ENCODE peak calls at places on chromosome X, in six cellular contexts. W is epithelial cell of esophagus, X is lower leg skin, C is neural crest cell, Z is GM20000, E is fibroblast of pulmonary artery. H is an unnamed sample.

GRCh38 chrX:123993326-123993725 is 31.8 kb downstream of the STAG2 start:
- DNase-seq in W (peak), X (no peak), C (no peak), Z (no peak), E (peak), H (peak)

GRCh38 chrX:15143050-15143824 is 126.6 kb downstream of the ASB9 start:
- DNase-seq in W (peak), X (no peak), C (peak), Z (peak), E (peak), H (peak)

GRCh38 chrX:51893931-51894696 is 691 bp downstream of the MAGED1 start:
- DNase-seq in W (no peak), X (no peak), C (peak), Z (no peak), E (peak), H (peak)

GRCh38 chrX:154378059-154378798 is 866 bp upstream of the EMD start:
- DNase-seq in W (peak), X (peak), C (no peak), Z (peak), E (peak), H (no peak)

GRCh38 chrX:397575-397974 is 10.9 kb upstream of the PPP2R3B start:
- DNase-seq in W (no peak), X (no peak), C (peak), Z (no peak), E (peak), H (peak)

GRCh38 chrX:150270622-150271021 is 92.5 kb upstream of the MAMLD1 start:
- DNase-seq in W (no peak), X (peak), C (no peak), Z (no peak), E (no peak), H (no peak)

GRCh38 chrX:49177873-49178480 is 6.3 kb downstream of the PLP2 start:
- DNase-seq in W (no peak), X (no peak), C (no peak), Z (no peak), E (no peak), H (no peak)

GRCh38 chrX:1392376-1393130 is 640 bp upstream of the SLC25A6 start:
- DNase-seq in W (peak), X (peak), C (peak), Z (peak), E (peak), H (peak)

GRCh38 chrX:30308263-30309138 is 689 bp downstream of the NR0B1 start:
- DNase-seq in W (peak), X (no peak), C (peak), Z (peak), E (peak), H (peak)

GRCh38 chrX:7077910-7078245 is 69.6 kb upstream of the STS start:
- DNase-seq in W (no peak), X (no peak), C (no peak), Z (no peak), E (no peak), H (no peak)

GRCh38 chrX:119482041-119482440 is 13.8 kb downstream of the SLC25A5 start:
- DNase-seq in W (no peak), X (peak), C (no peak), Z (no peak), E (no peak), H (no peak)

GRCh38 chrX:28108186-28108945 is 127.1 kb upstream of the DCAF8L1 start:
- DNase-seq in W (no peak), X (no peak), C (no peak), Z (no peak), E (no peak), H (no peak)

GRCh38 chrX:39900788-39901170 is 197.0 kb downstream of the BCOR start:
- DNase-seq in W (no peak), X (no peak), C (no peak), Z (no peak), E (no peak), H (peak)

GRCh38 chrX:107467271-107467670 is 17.8 kb downstream of the FRMPD3 start:
- DNase-seq in W (no peak), X (peak), C (no peak), Z (no peak), E (no peak), H (no peak)

GRCh38 chrX:115989686-115990085 is 180.9 kb upstream of the AGTR2 start:
- DNase-seq in W (no peak), X (no peak), C (no peak), Z (no peak), E (no peak), H (no peak)

GRCh38 chrX:115988825-115989224 is 181.7 kb upstream of the AGTR2 start:
- DNase-seq in W (no peak), X (no peak), C (no peak), Z (no peak), E (no peak), H (peak)
- TF ChIP-seq CTCF in W (no peak), X (no peak), C (peak), Z (no peak), E (no peak), H (peak)

GRCh38 chrX:19972984-19973383 is 17.9 kb downstream of the BCLAF3 start:
- DNase-seq in W (no peak), X (no peak), C (no peak), Z (no peak), E (no peak), H (no peak)
- TF ChIP-seq CTCF in W (no peak), X (no peak), C (no peak), Z (no peak), E (no peak), H (no peak)

GRCh38 chrX:21958187-21958586 is 17.7 kb downstream of the SMS start:
- DNase-seq in W (no peak), X (no peak), C (no peak), Z (no peak), E (no peak), H (no peak)

GRCh38 chrX:21956783-21957182 is 16.3 kb downstream of the SMS start:
- DNase-seq in W (no peak), X (no peak), C (no peak), Z (no peak), E (no peak), H (no peak)

GRCh38 chrX:21958888-21959287 is 18.4 kb downstream of the SMS start:
- DNase-seq in W (no peak), X (no peak), C (no peak), Z (no peak), E (peak), H (no peak)

GRCh38 chrX:21952624-21953023 is 12.1 kb downstream of the SMS start:
- DNase-seq in W (no peak), X (no peak), C (no peak), Z (no peak), E (no peak), H (no peak)

DNA sequence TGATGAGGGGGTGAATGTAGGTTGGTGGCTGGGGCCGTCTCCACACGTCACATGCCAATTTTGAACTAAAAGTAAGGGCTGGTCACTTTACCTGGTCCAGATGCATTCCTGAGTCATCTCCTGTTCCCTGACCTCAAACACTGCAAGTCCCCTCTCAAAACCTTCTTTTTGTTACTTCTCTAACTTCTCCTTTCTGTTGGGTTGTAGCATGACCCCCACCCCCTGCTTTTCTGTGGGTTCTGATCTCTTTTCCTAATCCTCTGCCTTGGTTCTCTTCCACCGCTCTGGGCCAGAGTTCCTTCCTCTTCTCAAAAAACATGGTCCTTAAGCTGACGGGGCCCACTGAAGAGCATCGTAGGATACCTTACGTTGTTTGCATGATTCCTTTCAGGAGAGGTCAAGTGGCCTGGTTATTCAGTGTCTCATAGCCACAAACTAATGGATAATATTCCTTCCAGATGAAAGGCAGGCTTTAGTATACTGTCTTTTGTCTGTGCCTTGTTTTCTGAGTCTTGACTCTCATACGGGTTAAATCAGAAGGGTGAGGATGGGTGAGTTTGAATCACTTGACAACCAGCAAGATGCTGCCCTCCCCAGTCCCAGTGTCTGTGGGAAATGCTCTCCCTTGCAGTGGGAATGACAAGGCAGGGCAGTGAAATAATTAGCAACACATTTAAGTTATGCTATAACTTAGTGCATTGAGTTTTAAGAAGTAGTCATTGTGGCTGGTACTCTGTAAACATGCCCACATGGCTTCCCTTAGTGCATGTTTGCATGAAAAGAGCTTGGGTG is 15.1 kb downstream of the SMS start:
- DNase-seq in W (no peak), X (no peak), C (no peak), Z (no peak), E (no peak), H (no peak)
- TF ChIP-seq CTCF in W (no peak), X (no peak), C (no peak), Z (no peak), E (no peak), H (no peak)

GRCh38 chrX:17374619-17375360 is at the start of gene NHS:
- DNase-seq in W (peak), X (peak), C (peak), Z (no peak), E (peak), H (peak)
- TF ChIP-seq CTCF in W (peak), X (no peak), C (peak), Z (no peak), E (peak), H (peak)

GRCh38 chrX:47313056-47313455 is 57.3 kb upstream of the ZNF157 start:
- DNase-seq in W (no peak), X (no peak), C (no peak), Z (no peak), E (no peak), H (no peak)

GRCh38 chrX:47316276-47317025 is 53.9 kb upstream of the ZNF157 start:
- DNase-seq in W (no peak), X (no peak), C (peak), Z (no peak), E (peak), H (peak)

DNA sequence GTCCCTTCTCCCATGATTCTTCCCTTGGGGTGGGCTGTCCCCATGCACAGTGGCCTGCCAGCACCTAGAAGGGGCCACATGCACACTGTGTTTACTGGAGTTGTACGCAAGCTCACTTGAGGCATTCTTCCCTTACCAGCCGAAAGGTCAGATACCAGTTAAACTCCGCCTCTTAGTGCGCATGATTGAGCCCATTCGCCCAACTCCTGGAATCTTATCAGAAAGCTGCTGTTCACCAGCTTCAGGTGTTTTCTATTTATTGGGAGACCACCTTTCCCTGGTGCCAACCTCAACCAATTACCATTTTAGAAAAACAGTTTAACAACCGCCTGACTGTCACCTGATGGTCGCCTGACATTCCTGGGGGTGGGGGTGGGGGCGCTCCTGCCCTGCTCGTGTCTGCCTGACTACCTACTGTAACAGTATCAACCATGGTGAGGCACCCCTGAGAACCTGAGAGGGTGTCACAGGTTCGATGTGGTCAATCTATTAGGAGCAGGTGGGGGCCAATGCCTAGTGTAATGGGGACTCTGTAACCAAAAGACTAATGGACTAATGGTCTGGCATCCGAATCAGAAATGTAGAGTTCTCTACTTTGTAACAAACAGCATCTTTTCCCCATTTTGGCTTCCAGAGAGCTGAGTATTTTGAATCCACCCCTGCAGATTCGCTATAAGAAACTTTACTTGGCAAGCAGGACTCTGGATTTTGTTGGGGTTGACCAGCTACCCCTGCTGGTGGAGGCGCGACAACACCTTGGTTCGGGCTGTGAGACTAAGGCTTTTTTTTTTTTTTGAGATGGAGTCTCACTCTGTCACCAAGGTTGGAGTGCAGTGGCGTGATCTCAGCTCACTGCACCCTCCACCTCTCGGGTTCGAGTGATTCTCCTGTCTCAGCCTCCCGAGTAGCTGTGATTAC is 58.3 kb upstream of the ZNF157 start:
- DNase-seq in W (peak), X (no peak), C (peak), Z (peak), E (peak), H (peak)
- TF ChIP-seq CTCF in W (peak), X (no peak), C (peak), Z (peak), E (peak), H (peak)

DNA sequence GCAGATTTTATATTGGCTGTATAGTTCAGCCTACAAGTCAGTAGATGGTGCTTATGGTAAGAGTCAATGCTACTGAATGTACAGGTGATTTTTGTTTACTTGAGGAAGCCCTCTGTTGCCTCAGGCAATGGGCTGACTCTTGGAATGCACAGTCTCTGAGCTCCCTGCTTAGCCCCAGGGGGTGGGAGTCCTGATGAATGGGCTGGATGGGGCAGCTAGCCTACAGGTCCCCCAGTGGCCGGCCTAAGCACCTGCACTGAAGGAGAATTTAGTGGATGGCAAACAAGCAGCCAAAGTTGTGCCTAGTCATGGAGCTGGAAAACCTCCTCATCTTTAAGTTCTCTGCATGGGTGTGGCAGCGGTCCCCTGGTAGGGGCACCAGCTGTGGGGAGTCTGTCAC is 101.8 kb upstream of the CXorf51B start:
- DNase-seq in W (no peak), X (no peak), C (no peak), Z (no peak), E (no peak), H (no peak)
- TF ChIP-seq CTCF in W (no peak), X (no peak), C (peak), Z (no peak), E (no peak), H (no peak)

DNA sequence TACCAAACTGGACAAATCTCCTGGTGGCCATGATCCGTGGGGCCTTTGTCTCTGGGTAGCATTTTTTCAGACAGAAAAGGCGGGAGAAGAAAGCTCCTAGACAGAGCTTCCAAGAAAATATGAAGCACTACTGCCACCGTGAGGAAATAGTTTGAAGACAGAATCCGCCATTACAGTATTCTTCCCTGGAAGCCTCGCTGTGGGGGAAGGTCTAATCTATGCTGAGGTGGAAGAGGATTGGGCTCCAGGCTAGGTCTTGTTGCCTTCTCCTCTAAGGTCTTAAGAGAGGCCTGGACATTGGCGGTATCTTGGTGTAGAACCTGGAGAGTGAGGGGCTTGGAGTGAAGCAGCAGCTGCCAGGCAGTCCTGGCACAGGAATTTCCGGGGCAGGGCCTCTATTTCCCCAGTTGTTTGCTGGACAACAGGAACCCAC is 218.9 kb downstream of the OR13H1 start:
- DNase-seq in W (no peak), X (no peak), C (no peak), Z (no peak), E (no peak), H (no peak)
- TF ChIP-seq CTCF in W (no peak), X (no peak), C (no peak), Z (no peak), E (no peak), H (no peak)

GRCh38 chrX:42678133-42678532 is 99.8 kb downstream of the PPP1R2C start:
- DNase-seq in W (peak), X (no peak), C (no peak), Z (no peak), E (peak), H (peak)
- TF ChIP-seq CTCF in W (peak), X (no peak), C (peak), Z (no peak), E (peak), H (peak)

DNA sequence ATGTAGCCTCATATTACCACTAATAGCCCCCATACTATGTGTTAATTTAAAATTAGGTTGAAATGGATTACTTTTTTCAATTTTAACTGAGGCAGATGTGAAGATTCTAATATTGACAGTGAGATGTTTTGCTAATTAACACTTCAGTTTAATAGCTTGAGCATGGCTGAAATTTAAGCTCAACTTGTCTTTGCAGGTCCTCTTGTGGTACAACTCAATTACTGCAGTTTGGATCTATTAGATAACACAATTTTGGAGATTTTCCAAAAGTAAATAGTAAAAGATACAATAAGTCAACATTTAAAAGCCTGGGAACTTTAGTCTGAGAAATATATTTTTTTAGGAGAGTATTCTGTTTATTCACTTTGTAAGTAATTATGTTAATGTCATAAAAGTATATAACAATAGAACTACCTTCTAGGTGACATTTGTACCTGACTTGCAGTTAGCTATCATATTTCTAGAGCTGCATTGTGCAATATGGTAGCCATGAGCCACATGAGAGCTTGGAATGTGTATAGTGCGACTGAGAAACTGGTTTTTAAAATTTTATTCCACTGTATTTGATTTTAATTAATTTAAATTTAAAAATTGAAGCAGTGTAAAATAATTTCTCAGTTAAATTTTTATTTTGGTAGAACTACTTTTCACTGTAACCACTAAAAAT is 73.1 kb upstream of the FMR1 start:
- DNase-seq in W (peak), X (no peak), C (no peak), Z (no peak), E (no peak), H (peak)
- TF ChIP-seq CTCF in W (peak), X (no peak), C (peak), Z (no peak), E (no peak), H (peak)

GRCh38 chrX:74234829-74235228 is 69.2 kb upstream of the ZCCHC13 start:
- DNase-seq in W (no peak), X (no peak), C (no peak), Z (no peak), E (no peak), H (peak)
- TF ChIP-seq CTCF in W (no peak), X (no peak), C (peak), Z (no peak), E (no peak), H (peak)

H was measured in choroid plexus epithelial cell.